ENCODE peak calls at places on chromosomes 4 and X, in eight cellular contexts. U, W, J, S, P, V, R and B are unnamed samples. For H3K4me1, the result is how much of the 10 kb centered on the place peaks cover.

GRCh38 chr4:1058997-1059665 is 47.7 kb downstream of the FGFRL1 start:
- DNase-seq in V (no peak), R (no peak), U (no peak), J (no peak), S (no peak), P (no peak), W (no peak), B (no peak)

GRCh38 chr4:3527101-3527913 is 4.9 kb downstream of the LRPAP1 start:
- DNase-seq in R (no peak), P (no peak), S (no peak), J (no peak), W (no peak), U (no peak), V (no peak), B (no peak)

GRCh38 chr4:16140520-16141249 is 56.9 kb upstream of the PROM1 start:
- DNase-seq in R (peak), V (no peak), S (no peak), W (peak), P (peak), U (peak), J (no peak), B (no peak)

GRCh38 chr4:11028334-11028733 is 343.8 kb upstream of the CLNK start:
- DNase-seq in J (no peak), P (no peak), W (no peak), R (no peak), U (no peak), V (no peak), S (no peak), B (no peak)

GRCh38 chrX:152928761-152929400 is 31.0 kb downstream of the ZNF185 start:
- DNase-seq in U (no peak), V (no peak), P (no peak), R (no peak), J (no peak), S (no peak), W (no peak), B (no peak)

GRCh38 chr4:76588268-76588667 is 153.2 kb downstream of the SHROOM3 start:
- DNase-seq in U (no peak), J (no peak), R (no peak), V (no peak), S (no peak), W (no peak), P (no peak), B (no peak)

GRCh38 chrX:39899876-39900787 is 197.6 kb downstream of the BCOR start:
- DNase-seq in U (no peak), S (no peak), J (no peak), V (no peak), W (no peak), R (no peak), P (no peak), B (no peak)

GRCh38 chr4:82561745-82562552 is at the start of gene TMEM150C:
- DNase-seq in P (no peak), R (peak), V (peak), W (no peak), J (no peak), U (no peak), S (no peak), B (no peak)

GRCh38 chr4:40800064-40800463 is 50.3 kb downstream of the NSUN7 start:
- DNase-seq in S (no peak), J (no peak), R (no peak), V (no peak), P (no peak), U (no peak), W (no peak), B (no peak)
- H3K27ac ChIP-seq in S (no peak), J (no peak), R (no peak), V (no peak), P (no peak), U (no peak), W (no peak), B (no peak)

GRCh38 chr4:8387194-8387593 is 53.3 kb downstream of the ACOX3 start:
- DNase-seq in P (no peak), R (no peak), W (no peak), J (no peak), V (no peak), U (no peak), S (no peak), B (no peak)

GRCh38 chr4:8388471-8388870 is 52.1 kb downstream of the ACOX3 start:
- DNase-seq in R (no peak), W (no peak), V (no peak), J (no peak), P (no peak), S (no peak), U (no peak), B (no peak)

GRCh38 chr4:8386731-8387130 is 53.8 kb downstream of the ACOX3 start:
- DNase-seq in P (no peak), V (no peak), R (no peak), S (no peak), W (no peak), J (no peak), U (no peak), B (no peak)

GRCh38 chr4:8385611-8386010 is 54.9 kb downstream of the ACOX3 start:
- DNase-seq in J (no peak), R (no peak), W (no peak), S (no peak), V (no peak), U (no peak), P (no peak), B (no peak)

GRCh38 chr4:8387615-8388266 is 52.8 kb downstream of the ACOX3 start:
- DNase-seq in S (no peak), V (no peak), R (no peak), W (no peak), J (no peak), P (no peak), U (no peak), B (no peak)
- H3K4me1 ChIP-seq in S (under half), V (under half), R (under half), W (under half), J (under half), P (under half), U (under half), B (under half)

DNA sequence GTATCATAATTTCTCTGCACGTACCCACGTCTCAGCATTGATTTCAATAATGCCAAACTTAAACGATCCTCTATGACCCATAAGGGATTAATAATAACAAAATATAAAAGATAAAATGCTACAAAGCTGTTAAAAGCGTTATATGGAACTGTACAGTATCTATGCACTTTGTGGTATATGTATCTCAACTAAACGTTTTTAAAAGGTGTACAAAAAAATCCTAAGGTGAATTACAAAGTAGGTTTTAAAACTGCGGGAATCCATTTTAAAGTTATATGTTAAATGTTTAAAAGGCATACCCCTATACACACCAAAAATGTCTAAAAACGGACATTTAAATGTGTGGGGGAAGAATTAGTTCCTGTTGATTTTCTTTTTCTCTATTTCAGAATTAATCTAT is 860 bp downstream of the ZNF182 start:
- DNase-seq in U (no peak), S (no peak), J (no peak), R (no peak), P (no peak), W (no peak), V (no peak), B (no peak)
- H3K4me3 ChIP-seq in U (peak), S (no peak), J (peak), R (peak), P (no peak), W (peak), V (peak), B (peak)

DNA sequence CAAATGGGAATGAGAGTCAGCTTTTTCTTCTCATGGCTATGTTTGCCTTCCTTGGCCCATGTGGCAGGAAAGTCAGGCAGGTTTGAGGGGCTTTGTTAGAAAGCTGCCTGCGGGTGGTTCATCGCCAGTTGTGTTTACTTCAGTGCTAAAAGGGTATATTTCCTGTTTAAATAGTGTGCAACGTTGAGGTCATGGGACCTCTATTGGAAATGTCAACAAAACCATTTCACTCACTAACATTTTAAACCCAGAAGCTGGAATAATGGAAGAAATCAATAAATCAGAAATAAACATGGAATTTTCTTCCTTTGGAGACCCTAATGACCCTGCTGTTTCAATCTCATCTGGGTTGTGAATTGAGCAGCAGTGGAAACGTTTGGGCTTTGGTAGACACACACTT is 185.8 kb downstream of the ANKRD50 start:
- DNase-seq in U (no peak), R (no peak), W (no peak), V (no peak), P (peak), S (no peak), J (no peak), B (no peak)
- H3K27ac ChIP-seq in U (no peak), R (no peak), W (no peak), V (no peak), P (peak), S (no peak), J (no peak), B (no peak)

DNA sequence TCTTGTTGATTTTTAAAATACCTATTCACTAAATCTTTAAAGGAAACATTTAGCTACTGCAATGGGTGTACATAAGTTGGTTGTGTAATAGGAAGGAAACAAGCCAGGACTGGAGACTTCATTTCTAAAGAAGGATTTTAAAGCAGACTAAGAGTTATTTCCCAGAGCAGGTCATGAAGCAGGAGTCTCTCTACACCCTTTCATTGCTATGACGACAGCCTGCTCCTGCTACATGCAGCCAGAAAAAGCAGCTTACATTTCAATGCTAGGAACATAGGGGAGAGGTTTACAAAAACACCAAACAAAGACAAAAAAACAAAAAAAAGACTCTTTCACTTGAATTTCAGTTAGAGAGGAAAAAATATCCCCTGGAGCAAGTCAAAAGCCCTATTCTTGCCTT is 3.5 kb downstream of the SPARCL1 start:
- DNase-seq in U (peak), V (no peak), S (no peak), P (peak), W (no peak), R (peak), J (no peak), B (no peak)
- H3K4me1 ChIP-seq in U (under half), V (under half), S (under half), P (under half), W (under half), R (under half), J (under half), B (under half)

GRCh38 chr4:95545526-95545925 is 3.2 kb downstream of the UNC5C start:
- DNase-seq in J (no peak), S (no peak), W (no peak), R (no peak), V (no peak), U (peak), P (no peak), B (no peak)

GRCh38 chr4:95547708-95548471 is 883 bp downstream of the UNC5C start:
- DNase-seq in S (no peak), U (peak), V (peak), W (no peak), R (no peak), P (no peak), J (no peak), B (no peak)

GRCh38 chr4:95546236-95546635 is 2.5 kb downstream of the UNC5C start:
- DNase-seq in S (no peak), R (no peak), P (no peak), V (no peak), W (no peak), U (peak), J (no peak), B (no peak)

GRCh38 chr4:95548738-95549245 is at the start of gene UNC5C:
- DNase-seq in V (peak), J (no peak), R (peak), S (no peak), W (peak), U (peak), P (no peak), B (no peak)

DNA sequence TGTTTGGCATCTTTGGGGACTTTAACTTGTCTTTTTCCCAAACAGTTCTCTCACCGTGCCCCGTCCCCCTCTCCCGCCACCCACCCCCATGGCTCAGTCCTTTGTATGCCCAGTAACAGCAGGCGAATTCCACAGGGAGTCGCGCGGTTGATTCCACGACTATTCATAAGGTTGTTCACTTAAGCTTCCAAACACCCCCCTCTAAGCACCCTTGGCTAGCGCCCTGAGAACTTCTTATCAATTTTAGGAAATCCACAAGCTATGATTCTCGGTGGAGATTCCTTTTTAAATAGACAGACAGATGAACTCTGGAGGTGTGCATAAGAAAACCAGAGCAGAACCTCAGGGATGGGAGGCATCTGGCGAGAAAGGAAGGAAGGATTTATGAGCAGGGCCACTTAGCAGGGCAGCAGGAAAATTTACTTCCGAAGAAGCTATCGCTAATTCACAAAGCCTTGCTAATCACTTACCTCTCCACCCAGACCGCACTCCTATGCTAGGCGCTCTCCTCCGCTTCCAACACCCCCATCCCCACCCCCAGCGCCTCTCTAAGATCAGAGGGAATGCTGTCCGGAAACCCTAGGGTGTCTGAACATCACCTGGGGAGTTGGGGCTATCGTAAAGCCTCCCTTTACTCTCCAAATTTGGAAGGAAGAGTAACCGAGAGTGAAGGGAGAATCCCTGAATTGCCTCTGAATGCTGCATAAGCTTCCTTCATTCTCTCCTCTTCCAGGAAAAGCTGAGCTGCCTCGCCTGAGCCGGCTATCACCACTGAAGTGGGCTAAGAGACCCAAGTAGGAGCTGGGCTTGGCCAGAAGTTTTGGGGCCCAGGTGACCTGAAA is 1.7 kb downstream of the UNC5C start:
- DNase-seq in R (no peak), U (peak), W (no peak), P (no peak), J (no peak), S (no peak), V (peak), B (no peak)
- H3K4me3 ChIP-seq in R (peak), U (peak), W (peak), P (no peak), J (no peak), S (no peak), V (peak), B (peak)